ENCODE peak calls at places on chromosomes 16 and 17, in five cellular contexts. One of them, this sample, is unnamed.

GRCh38 chr16:2480948-2481347 is 6.0 kb downstream of the TBC1D24 start:
- DNase-seq in glutamatergic neuron: peak
- DNase-seq in neural progenitor cell: no peak
- DNase-seq in HS-27A: no peak
- DNase-seq in uterus: no peak
- DNase-seq in this sample: no peak

GRCh38 chr17:79994602-79995001 is 41.1 kb downstream of the TBC1D16 start:
- DNase-seq in HS-27A: no peak
- DNase-seq in uterus: no peak
- DNase-seq in neural progenitor cell: no peak
- DNase-seq in glutamatergic neuron: no peak
- DNase-seq in this sample: no peak

GRCh38 chr17:17515921-17516295 is 19.7 kb upstream of the RASD1 start:
- DNase-seq in neural progenitor cell: no peak
- DNase-seq in uterus: no peak
- DNase-seq in HS-27A: no peak
- DNase-seq in glutamatergic neuron: peak
- DNase-seq in this sample: no peak

GRCh38 chr17:50311483-50311882 is 34.4 kb upstream of the XYLT2 start:
- DNase-seq in HS-27A: no peak
- DNase-seq in glutamatergic neuron: no peak
- DNase-seq in neural progenitor cell: no peak
- DNase-seq in uterus: no peak
- DNase-seq in this sample: no peak

GRCh38 chr17:60065136-60065535 is 13.6 kb downstream of the HEATR6 start:
- DNase-seq in neural progenitor cell: no peak
- DNase-seq in uterus: no peak
- DNase-seq in HS-27A: no peak
- DNase-seq in glutamatergic neuron: no peak
- DNase-seq in this sample: no peak

GRCh38 chr17:28381141-28381825 is 9.8 kb downstream of the SARM1 start:
- DNase-seq in uterus: no peak
- DNase-seq in glutamatergic neuron: peak
- DNase-seq in HS-27A: no peak
- DNase-seq in neural progenitor cell: peak
- DNase-seq in this sample: peak

GRCh38 chr16:87831421-87832136 is 37.7 kb downstream of the SLC7A5 start:
- DNase-seq in glutamatergic neuron: no peak
- DNase-seq in neural progenitor cell: no peak
- DNase-seq in HS-27A: no peak
- DNase-seq in uterus: no peak
- DNase-seq in this sample: no peak

GRCh38 chr17:40932608-40933007 is 4.8 kb downstream of the KRT23 start:
- DNase-seq in glutamatergic neuron: no peak
- DNase-seq in HS-27A: no peak
- DNase-seq in uterus: no peak
- DNase-seq in neural progenitor cell: peak
- DNase-seq in this sample: no peak

GRCh38 chr16:66159987-66160386 is 206.5 kb upstream of the CDH5 start:
- DNase-seq in neural progenitor cell: no peak
- DNase-seq in HS-27A: peak
- DNase-seq in glutamatergic neuron: no peak
- DNase-seq in uterus: no peak
- DNase-seq in this sample: no peak

GRCh38 chr17:78204387-78205123 is 9.5 kb upstream of the BIRC5 start:
- DNase-seq in neural progenitor cell: no peak
- DNase-seq in HS-27A: no peak
- DNase-seq in uterus: no peak
- DNase-seq in glutamatergic neuron: no peak
- DNase-seq in this sample: no peak

GRCh38 chr16:79415983-79416641 is 184.4 kb downstream of the MAF start:
- DNase-seq in glutamatergic neuron: no peak
- DNase-seq in neural progenitor cell: no peak
- DNase-seq in uterus: no peak
- DNase-seq in HS-27A: no peak
- DNase-seq in this sample: no peak

GRCh38 chr17:9457005-9457404 is 118.6 kb downstream of the STX8 start:
- DNase-seq in HS-27A: no peak
- DNase-seq in glutamatergic neuron: no peak
- DNase-seq in uterus: no peak
- DNase-seq in neural progenitor cell: no peak
- DNase-seq in this sample: no peak

GRCh38 chr16:81677375-81677737 is 101.7 kb upstream of the PLCG2 start:
- DNase-seq in glutamatergic neuron: no peak
- DNase-seq in uterus: no peak
- DNase-seq in HS-27A: no peak
- DNase-seq in neural progenitor cell: no peak
- DNase-seq in this sample: no peak

GRCh38 chr17:260031-260791 is 78.8 kb upstream of the DOC2B start:
- DNase-seq in glutamatergic neuron: no peak
- DNase-seq in neural progenitor cell: no peak
- DNase-seq in HS-27A: no peak
- DNase-seq in uterus: peak
- DNase-seq in this sample: no peak

GRCh38 chr17:21125862-21126261 is 902 bp upstream of the DHRS7B start:
- DNase-seq in HS-27A: no peak
- DNase-seq in neural progenitor cell: no peak
- DNase-seq in glutamatergic neuron: no peak
- DNase-seq in uterus: no peak
- DNase-seq in this sample: no peak

GRCh38 chr16:54289242-54290051 is 2.9 kb upstream of the IRX3 start:
- DNase-seq in HS-27A: no peak
- DNase-seq in neural progenitor cell: peak
- DNase-seq in uterus: no peak
- DNase-seq in glutamatergic neuron: peak
- DNase-seq in this sample: peak

GRCh38 chr16:28317040-28317880 is 24.9 kb downstream of the SBK1 start:
- DNase-seq in neural progenitor cell: peak
- DNase-seq in glutamatergic neuron: peak
- DNase-seq in HS-27A: no peak
- DNase-seq in uterus: no peak
- DNase-seq in this sample: peak

GRCh38 chr16:79051313-79051712 is 549.2 kb downstream of the MAF start:
- DNase-seq in glutamatergic neuron: no peak
- DNase-seq in HS-27A: no peak
- DNase-seq in neural progenitor cell: no peak
- DNase-seq in uterus: no peak
- DNase-seq in this sample: no peak

GRCh38 chr17:32831627-32832243 is 45.2 kb downstream of the MYO1D start:
- DNase-seq in HS-27A: no peak
- DNase-seq in uterus: no peak
- DNase-seq in glutamatergic neuron: no peak
- DNase-seq in neural progenitor cell: no peak
- DNase-seq in this sample: no peak

GRCh38 chr16:83742520-83742919 is 65.3 kb upstream of the HSBP1 start:
- DNase-seq in uterus: no peak
- DNase-seq in HS-27A: no peak
- DNase-seq in neural progenitor cell: no peak
- DNase-seq in glutamatergic neuron: no peak
- DNase-seq in this sample: no peak

GRCh38 chr17:33140413-33141099 is 148.9 kb downstream of the SPACA3 start:
- DNase-seq in uterus: no peak
- DNase-seq in HS-27A: no peak
- DNase-seq in glutamatergic neuron: peak
- DNase-seq in neural progenitor cell: peak
- DNase-seq in this sample: no peak

GRCh38 chr17:67052720-67053437 is 8.5 kb downstream of the CACNG1 start:
- DNase-seq in glutamatergic neuron: no peak
- DNase-seq in neural progenitor cell: no peak
- DNase-seq in HS-27A: no peak
- DNase-seq in uterus: no peak
- DNase-seq in this sample: peak

GRCh38 chr17:56786989-56787482 is 46.7 kb downstream of the C17orf67 start:
- DNase-seq in glutamatergic neuron: no peak
- DNase-seq in neural progenitor cell: no peak
- DNase-seq in HS-27A: peak
- DNase-seq in uterus: peak
- DNase-seq in this sample: no peak

GRCh38 chr17:58476812-58477211 is 11.4 kb downstream of the HSF5 start:
- DNase-seq in HS-27A: no peak
- DNase-seq in neural progenitor cell: no peak
- DNase-seq in glutamatergic neuron: no peak
- DNase-seq in uterus: no peak
- DNase-seq in this sample: peak

GRCh38 chr16:1403733-1404132 is 10.8 kb downstream of the UNKL start:
- DNase-seq in uterus: no peak
- DNase-seq in HS-27A: no peak
- DNase-seq in neural progenitor cell: no peak
- DNase-seq in glutamatergic neuron: no peak
- DNase-seq in this sample: no peak

GRCh38 chr17:39165844-39166349 is at the start of gene ARL5C:
- DNase-seq in HS-27A: no peak
- DNase-seq in neural progenitor cell: no peak
- DNase-seq in glutamatergic neuron: no peak
- DNase-seq in uterus: no peak
- DNase-seq in this sample: no peak

GRCh38 chr17:17179371-17179827 is 26.7 kb downstream of the PLD6 start:
- DNase-seq in uterus: no peak
- DNase-seq in neural progenitor cell: no peak
- DNase-seq in HS-27A: no peak
- DNase-seq in glutamatergic neuron: no peak
- DNase-seq in this sample: no peak

GRCh38 chr17:68054296-68054900 is 18.9 kb downstream of the KPNA2 start:
- DNase-seq in neural progenitor cell: no peak
- DNase-seq in glutamatergic neuron: no peak
- DNase-seq in uterus: peak
- DNase-seq in HS-27A: no peak
- DNase-seq in this sample: no peak

GRCh38 chr16:31130336-31130812 is 5.2 kb downstream of the PRSS8 start:
- DNase-seq in neural progenitor cell: no peak
- DNase-seq in uterus: no peak
- DNase-seq in HS-27A: no peak
- DNase-seq in glutamatergic neuron: no peak
- DNase-seq in this sample: no peak

GRCh38 chr16:75080205-75081029 is 36.2 kb downstream of the LDHD start:
- DNase-seq in HS-27A: peak
- DNase-seq in glutamatergic neuron: no peak
- DNase-seq in neural progenitor cell: no peak
- DNase-seq in uterus: no peak
- DNase-seq in this sample: no peak

GRCh38 chr16:1493746-1494094 is 560 bp downstream of the TELO2 start:
- DNase-seq in glutamatergic neuron: no peak
- DNase-seq in neural progenitor cell: peak
- DNase-seq in HS-27A: no peak
- DNase-seq in uterus: no peak
- DNase-seq in this sample: peak

GRCh38 chr17:79621151-79621940 is 10.5 kb upstream of the RBFOX3 start:
- DNase-seq in HS-27A: no peak
- DNase-seq in uterus: peak
- DNase-seq in glutamatergic neuron: no peak
- DNase-seq in neural progenitor cell: no peak
- DNase-seq in this sample: peak

GRCh38 chr17:74404802-74405201 is 27.1 kb upstream of the GPRC5C start:
- DNase-seq in glutamatergic neuron: no peak
- DNase-seq in uterus: no peak
- DNase-seq in neural progenitor cell: no peak
- DNase-seq in HS-27A: no peak
- DNase-seq in this sample: no peak

GRCh38 chr16:77961811-77962210 is 60.5 kb upstream of the CLEC3A start:
- DNase-seq in neural progenitor cell: no peak
- DNase-seq in HS-27A: no peak
- DNase-seq in glutamatergic neuron: no peak
- DNase-seq in uterus: no peak
- DNase-seq in this sample: no peak

GRCh38 chr17:28728364-28729200 is at the start of gene NEK8:
- DNase-seq in glutamatergic neuron: peak
- DNase-seq in HS-27A: no peak
- DNase-seq in neural progenitor cell: peak
- DNase-seq in uterus: peak
- DNase-seq in this sample: peak

GRCh38 chr17:8467527-8467926 is 31.8 kb downstream of the NDEL1 start:
- DNase-seq in uterus: no peak
- DNase-seq in neural progenitor cell: no peak
- DNase-seq in HS-27A: no peak
- DNase-seq in glutamatergic neuron: no peak
- DNase-seq in this sample: no peak

GRCh38 chr17:77723909-77724875 is 234.3 kb upstream of the TNRC6C start:
- DNase-seq in HS-27A: no peak
- DNase-seq in neural progenitor cell: no peak
- DNase-seq in glutamatergic neuron: no peak
- DNase-seq in uterus: no peak
- DNase-seq in this sample: no peak